ENCODE peak calls at places on chromosomes 7 and 10, in nine cellular contexts. L is fibroblast of lung, Z is endodermal cell, N is uterus, A is esophagus muscularis mucosa, Q is hepatocyte, B is gastrocnemius medialis, X is heart right ventricle, U is IMR-90. W is an unnamed sample. For H3K36me3, the result is how much of the 10 kb centered on the place peaks cover.

GRCh38 chr7:17679427-17679826 is 260.9 kb downstream of the SNX13 start:
- DNase-seq in A (no peak), Q (peak), L (no peak), N (peak), B (peak), U (no peak), Z (peak), X (peak), W (no peak)

GRCh38 chr10:11595395-11595692 is 16.1 kb downstream of the USP6NL start:
- DNase-seq in Z (no peak), Q (no peak), B (no peak), N (no peak), A (no peak), X (no peak), L (peak), U (peak), W (no peak)

GRCh38 chr10:97574374-97575100 is 2.0 kb downstream of the ANKRD2 start:
- DNase-seq in B (peak), L (peak), A (no peak), Q (peak), N (no peak), X (peak), Z (peak), U (peak), W (peak)

GRCh38 chr7:84665339-84665738 is 470.8 kb upstream of the SEMA3A start:
- DNase-seq in A (no peak), N (no peak), L (no peak), Q (peak), U (no peak), B (no peak), X (no peak), Z (no peak), W (no peak)

GRCh38 chr7:34036069-34036920 is 131.0 kb downstream of the BMPER start:
- DNase-seq in X (peak), Z (peak), B (no peak), Q (peak), L (peak), U (peak), A (no peak), N (no peak), W (no peak)

GRCh38 chr7:43834463-43835251 is 34.7 kb downstream of the MRPS24 start:
- DNase-seq in U (peak), Q (no peak), B (no peak), L (peak), Z (no peak), X (no peak), N (no peak), A (no peak), W (no peak)

GRCh38 chr7:5501465-5501864 is 77.8 kb upstream of the TNRC18 start:
- DNase-seq in Q (no peak), A (no peak), L (no peak), Z (peak), X (no peak), B (no peak), U (no peak), N (no peak), W (no peak)

GRCh38 chr7:45112648-45113047 is 1.2 kb upstream of the TBRG4 start:
- DNase-seq in X (no peak), U (peak), A (no peak), Z (no peak), L (peak), B (no peak), N (no peak), Q (no peak), W (no peak)

GRCh38 chr7:134703781-134704180 is 57.1 kb downstream of the BPGM start:
- DNase-seq in L (peak), U (peak), Q (no peak), Z (no peak), X (no peak), N (peak), B (no peak), A (no peak), W (peak)

GRCh38 chr7:8442814-8443304 is 9.4 kb downstream of the NXPH1 start:
- DNase-seq in B (no peak), X (peak), L (peak), Z (peak), A (no peak), N (no peak), Q (peak), U (no peak), W (peak)

GRCh38 chr7:156607332-156608175 is 33.0 kb upstream of the RNF32 start:
- DNase-seq in A (peak), N (no peak), X (no peak), B (no peak), Z (no peak), L (peak), U (peak), Q (no peak), W (peak)

GRCh38 chr7:93720106-93720505 is 145.6 kb upstream of the CALCR start:
- DNase-seq in A (no peak), Z (no peak), U (no peak), X (no peak), Q (no peak), L (no peak), N (no peak), B (no peak), W (no peak)

GRCh38 chr10:113415246-113415645 is 137.6 kb upstream of the HABP2 start:
- DNase-seq in B (no peak), Q (no peak), N (peak), L (no peak), X (no peak), Z (no peak), A (no peak), U (no peak), W (no peak)

GRCh38 chr7:33155811-33156210 is 26.4 kb downstream of the BBS9 start:
- DNase-seq in L (peak), U (peak), B (no peak), Z (no peak), X (no peak), Q (no peak), N (no peak), A (no peak), W (no peak)

GRCh38 chr7:50648570-50649169 is 83.5 kb upstream of the DDC start:
- DNase-seq in U (no peak), B (no peak), N (no peak), L (no peak), X (no peak), Q (no peak), A (no peak), Z (no peak), W (no peak)

GRCh38 chr10:114491933-114492332 is 87.6 kb upstream of the AFAP1L2 start:
- DNase-seq in L (no peak), B (no peak), Q (no peak), N (no peak), Z (no peak), X (no peak), U (no peak), A (no peak), W (no peak)

GRCh38 chr7:39946693-39947092 is 3.4 kb upstream of the CDK13 start:
- DNase-seq in Z (no peak), L (no peak), N (no peak), B (no peak), U (no peak), X (no peak), A (no peak), Q (no peak), W (no peak)

GRCh38 chr7:33771422-33771821 is 133.9 kb upstream of the BMPER start:
- DNase-seq in B (no peak), U (no peak), A (no peak), N (no peak), X (no peak), L (no peak), Z (no peak), Q (no peak), W (no peak)

GRCh38 chr7:27167916-27168264 is 2.6 kb upstream of the HOXA9 start:
- DNase-seq in L (no peak), A (no peak), B (peak), N (peak), Z (no peak), Q (no peak), U (no peak), X (no peak), W (peak)

GRCh38 chr7:27165655-27166474 is 528 bp upstream of the HOXA9 start:
- DNase-seq in Q (no peak), X (no peak), U (no peak), L (no peak), A (no peak), N (peak), Z (no peak), B (peak), W (peak)

GRCh38 chr7:27166475-27167169 is 1.3 kb upstream of the HOXA9 start:
- DNase-seq in A (no peak), Z (peak), L (no peak), B (peak), X (no peak), N (peak), Q (no peak), U (no peak), W (peak)

GRCh38 chr7:27168265-27168947 is 3.1 kb upstream of the HOXA9 start:
- DNase-seq in Z (peak), A (no peak), X (no peak), N (peak), L (no peak), Q (no peak), B (peak), U (no peak), W (peak)

DNA sequence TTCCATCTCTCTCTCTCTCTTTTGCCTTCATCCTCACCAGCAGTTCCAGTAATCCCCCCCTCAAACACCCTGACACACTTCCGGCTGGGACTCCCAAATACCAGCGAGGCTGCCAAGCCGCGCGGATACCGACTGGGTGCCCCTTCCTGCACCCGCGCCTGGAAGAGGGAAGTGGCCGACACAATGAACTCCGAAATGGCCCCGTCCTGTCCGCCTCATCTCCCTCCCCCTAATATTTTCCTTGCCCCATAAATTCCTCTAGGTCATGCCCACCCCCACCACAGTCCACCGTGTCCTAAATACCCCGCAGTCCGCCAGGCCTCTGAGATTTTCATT is 1.8 kb upstream of the HOXA9 start:
- DNase-seq in A (no peak), N (peak), Q (no peak), B (peak), Z (no peak), L (no peak), U (no peak), X (no peak), W (peak)
- H3K36me3 ChIP-seq in A (under half), N (under half), Q (under half), B (under half), Z (under half), L (under half), U (under half), X (under half), W (under half)

GRCh38 chr10:84331091-84331490 is 2.7 kb downstream of the CCSER2 start:
- DNase-seq in N (no peak), X (no peak), L (no peak), U (no peak), A (no peak), B (no peak), Z (no peak), Q (no peak), W (no peak)
- H3K4me3 ChIP-seq in N (no peak), X (no peak), L (no peak), U (no peak), A (no peak), B (no peak), Z (peak), Q (no peak), W (no peak)

GRCh38 chr7:23597064-23597907 is at the start of gene CCDC126:
- DNase-seq in N (peak), B (peak), A (peak), X (peak), Z (peak), U (peak), L (peak), Q (peak), W (peak)

GRCh38 chr7:23594879-23595604 is 2.1 kb upstream of the CCDC126 start:
- DNase-seq in B (no peak), X (no peak), U (no peak), L (no peak), N (no peak), Z (no peak), A (no peak), Q (no peak), W (no peak)

GRCh38 chr7:23597908-23598224 is 684 bp downstream of the CCDC126 start:
- DNase-seq in X (no peak), Z (no peak), Q (no peak), L (no peak), U (no peak), B (no peak), A (no peak), N (no peak), W (no peak)

GRCh38 chr7:23600251-23600650 is 3.1 kb downstream of the CCDC126 start:
- DNase-seq in B (no peak), Z (no peak), N (no peak), Q (no peak), L (no peak), X (no peak), U (no peak), A (no peak), W (no peak)

GRCh38 chr7:23598321-23598720 is 1.1 kb downstream of the CCDC126 start:
- DNase-seq in U (no peak), X (no peak), A (no peak), B (no peak), Z (peak), N (no peak), L (no peak), Q (peak), W (no peak)
- H3K27ac ChIP-seq in U (no peak), X (peak), A (peak), B (peak), Z (no peak), N (peak), L (peak), Q (peak), W (no peak)

DNA sequence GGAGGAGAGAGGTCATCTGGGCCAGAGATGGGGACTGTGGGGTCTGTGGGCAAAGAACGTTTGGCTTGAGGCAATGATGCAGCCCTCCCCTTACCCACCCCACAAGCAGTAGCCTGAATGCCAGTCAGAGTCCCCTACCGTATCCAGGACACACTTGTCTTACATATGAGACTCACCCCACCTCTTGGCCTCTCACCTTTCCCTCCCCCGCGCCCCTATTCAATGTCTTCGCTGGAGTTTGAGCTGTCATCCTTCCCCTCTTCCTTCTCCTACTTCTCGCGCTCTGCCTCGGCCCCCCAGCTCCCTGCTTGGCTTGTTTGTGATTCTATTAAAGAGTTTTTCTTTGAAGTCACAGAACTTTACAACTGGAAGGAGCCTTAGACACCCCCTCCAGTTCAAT is 8.9 kb downstream of the PRRT4 start:
- DNase-seq in L (no peak), A (no peak), N (no peak), X (no peak), B (no peak), U (no peak), Z (no peak), Q (no peak), W (no peak)
- H3K36me3 ChIP-seq in L (under half), A (under half), N (under half), X (under half), B (under half), U (under half), Z (under half), Q (under half), W (under half)

DNA sequence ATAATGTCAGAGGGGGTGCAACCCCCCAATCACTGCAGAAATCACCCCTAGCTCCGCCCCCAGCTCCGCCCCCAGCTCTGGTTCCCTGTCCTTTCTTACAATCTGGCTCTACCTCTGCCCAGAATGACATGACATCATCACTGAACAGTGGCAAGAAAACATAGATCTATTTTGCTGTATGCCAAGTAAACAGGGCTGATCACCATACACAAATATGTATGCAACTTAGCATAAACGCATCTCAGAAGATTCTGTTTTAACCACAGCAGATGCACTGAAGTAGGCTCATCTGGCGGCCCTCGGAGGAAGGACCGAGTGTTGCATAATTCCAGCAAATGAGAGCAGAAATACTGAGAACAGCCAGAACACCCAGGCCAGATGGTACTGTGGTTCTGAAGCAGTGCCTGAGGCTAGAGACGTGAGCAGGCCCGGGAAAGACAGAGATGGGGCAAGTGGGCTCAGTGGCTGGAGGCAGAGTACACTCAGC is 293.3 kb upstream of the KLF14 start:
- DNase-seq in U (peak), Q (peak), N (peak), B (peak), Z (peak), A (no peak), X (peak), L (peak), W (no peak)
- H3K4me3 ChIP-seq in U (no peak), Q (no peak), N (no peak), B (no peak), Z (no peak), A (no peak), X (no peak), L (no peak), W (no peak)

GRCh38 chr10:1578392-1579140 is 158.8 kb downstream of the ADARB2 start:
- DNase-seq in A (no peak), N (no peak), Z (no peak), U (no peak), X (no peak), B (no peak), Q (no peak), L (no peak), W (peak)
- H3K27ac ChIP-seq in A (no peak), N (no peak), Z (no peak), U (no peak), X (no peak), B (no peak), Q (no peak), L (no peak), W (no peak)

GRCh38 chr10:101655581-101655980 is 39.4 kb downstream of the FBXW4 start:
- DNase-seq in Z (no peak), L (peak), B (peak), U (peak), N (peak), A (no peak), Q (no peak), X (no peak), W (no peak)
- H3K36me3 ChIP-seq in Z (under half), L (under half), B (under half), U (under half), N (under half), A (half or more), Q (under half), X (under half), W (under half)

GRCh38 chr7:150321788-150322113 is 1.4 kb upstream of the LRRC61 start:
- DNase-seq in A (no peak), X (no peak), U (no peak), Q (no peak), L (no peak), B (no peak), Z (no peak), N (no peak), W (no peak)
- H3K4me3 ChIP-seq in A (no peak), X (no peak), U (no peak), Q (no peak), L (no peak), B (no peak), Z (no peak), N (no peak), W (peak)

DNA sequence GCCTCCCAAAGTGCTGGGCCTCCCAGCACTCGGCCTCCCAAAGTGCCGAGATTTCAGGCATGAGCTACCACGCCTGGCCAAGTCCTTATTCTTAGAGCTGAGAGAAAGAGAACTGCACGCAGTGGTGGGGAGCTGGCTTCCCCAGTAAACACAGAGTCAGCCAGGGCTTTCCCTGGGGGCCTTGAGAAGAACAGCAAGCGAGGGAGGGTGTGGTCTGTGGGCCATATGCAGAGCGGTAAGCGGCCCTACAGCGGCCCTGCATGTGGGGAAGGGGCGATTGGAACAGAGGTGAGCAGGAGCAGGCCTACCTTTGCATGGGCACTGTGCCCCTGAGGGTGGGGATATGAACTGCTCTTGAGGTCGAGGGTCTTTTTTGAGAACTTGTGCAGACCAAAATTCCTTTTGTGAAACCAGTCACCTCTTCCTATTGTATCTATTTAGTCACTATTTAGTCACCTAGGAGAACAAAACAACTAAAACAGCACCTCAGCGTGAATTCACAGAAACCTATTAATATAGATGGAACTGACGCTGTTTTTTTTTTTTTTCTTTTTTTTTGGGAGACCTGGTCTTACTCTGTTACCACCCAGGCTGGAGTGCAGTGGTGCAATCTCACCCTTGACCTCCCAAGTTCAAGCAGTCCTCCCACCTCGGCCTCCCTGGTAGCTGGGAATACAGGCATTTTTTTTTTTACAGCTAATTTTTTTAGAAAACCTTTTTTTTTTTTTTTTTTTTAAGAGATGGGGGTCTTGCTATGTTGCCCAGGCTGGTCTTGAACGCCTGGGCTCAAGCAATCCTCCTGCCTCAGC is 36.9 kb upstream of the SH2D4B start:
- DNase-seq in B (peak), U (no peak), A (no peak), L (no peak), Q (no peak), N (no peak), X (peak), Z (no peak), W (no peak)
- H3K27ac ChIP-seq in B (peak), U (no peak), A (peak), L (no peak), Q (peak), N (peak), X (peak), Z (no peak), W (peak)

DNA sequence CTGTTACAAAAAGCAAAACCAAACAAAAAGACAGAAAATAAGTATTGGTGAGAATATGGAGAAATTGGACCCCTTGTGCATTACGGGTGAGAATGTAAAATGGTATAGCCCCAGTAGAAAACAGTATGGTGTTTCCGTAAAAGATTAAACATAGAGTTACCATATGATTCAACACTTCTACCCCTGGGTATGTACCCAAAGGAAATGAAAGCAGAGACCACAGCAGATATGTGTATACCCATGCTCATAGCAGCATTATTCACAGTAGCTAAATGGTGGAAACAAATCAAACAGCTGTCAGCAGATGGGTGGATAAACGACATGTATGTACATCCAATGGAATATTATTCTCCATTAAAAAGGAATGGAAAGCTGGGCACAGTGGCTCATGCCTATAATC is 42.4 kb downstream of the STARD3NL start:
- DNase-seq in Z (no peak), U (no peak), L (no peak), X (no peak), B (no peak), A (no peak), Q (no peak), N (no peak), W (no peak)
- H3K36me3 ChIP-seq in Z (half or more), U (under half), L (under half), X (under half), B (under half), A (under half), Q (under half), N (under half), W (under half)

W was measured in kidney.